ENCODE peak calls at places on chromosomes 6 and 20, in eight cellular contexts. One of them, this sample, is unnamed.

GRCh38 chr6:8436956-8437355 is 1.6 kb upstream of the SLC35B3 start:
- DNase-seq in T1000: no peak
- DNase-seq in activated gamma-delta T cell treated with anti-CD3 and anti-CD28 coated beads, Interleukin-2, amount 50 U/mL, for 16 hours: no peak
- DNase-seq in stimulated activated CD8-positive, alpha-beta memory T cell treated with anti-CD3 and anti-CD28 coated beads, Interleukin-7, amount 100 ng/mL, for 4 hours: no peak
- DNase-seq in effector memory CD4-positive, alpha-beta T cell: no peak
- DNase-seq in HS-27A: no peak
- DNase-seq in NCI-H1417: no peak
- DNase-seq in neuronal stem cell: no peak
- DNase-seq in this sample: no peak

GRCh38 chr6:134020968-134021367 is 31.5 kb downstream of the SLC2A12 start:
- DNase-seq in neuronal stem cell: no peak
- DNase-seq in HS-27A: no peak
- DNase-seq in NCI-H1417: no peak
- DNase-seq in stimulated activated CD8-positive, alpha-beta memory T cell treated with anti-CD3 and anti-CD28 coated beads, Interleukin-7, amount 100 ng/mL, for 4 hours: no peak
- DNase-seq in activated gamma-delta T cell treated with anti-CD3 and anti-CD28 coated beads, Interleukin-2, amount 50 U/mL, for 16 hours: no peak
- DNase-seq in effector memory CD4-positive, alpha-beta T cell: no peak
- DNase-seq in T1000: no peak
- DNase-seq in this sample: no peak

GRCh38 chr20:6311841-6312655 is 189.2 kb upstream of the FERMT1 start:
- DNase-seq in neuronal stem cell: no peak
- DNase-seq in stimulated activated CD8-positive, alpha-beta memory T cell treated with anti-CD3 and anti-CD28 coated beads, Interleukin-7, amount 100 ng/mL, for 4 hours: no peak
- DNase-seq in T1000: no peak
- DNase-seq in HS-27A: no peak
- DNase-seq in NCI-H1417: no peak
- DNase-seq in effector memory CD4-positive, alpha-beta T cell: no peak
- DNase-seq in activated gamma-delta T cell treated with anti-CD3 and anti-CD28 coated beads, Interleukin-2, amount 50 U/mL, for 16 hours: no peak
- DNase-seq in this sample: no peak

GRCh38 chr6:111764238-111765182 is 108.7 kb downstream of the FYN start:
- DNase-seq in neuronal stem cell: no peak
- DNase-seq in NCI-H1417: no peak
- DNase-seq in HS-27A: no peak
- DNase-seq in stimulated activated CD8-positive, alpha-beta memory T cell treated with anti-CD3 and anti-CD28 coated beads, Interleukin-7, amount 100 ng/mL, for 4 hours: peak; percentile 54
- DNase-seq in activated gamma-delta T cell treated with anti-CD3 and anti-CD28 coated beads, Interleukin-2, amount 50 U/mL, for 16 hours: peak; percentile 49
- DNase-seq in T1000: no peak
- DNase-seq in effector memory CD4-positive, alpha-beta T cell: peak; percentile 60
- DNase-seq in this sample: no peak

GRCh38 chr6:153563001-153563400 is 431.9 kb upstream of the RGS17 start:
- DNase-seq in effector memory CD4-positive, alpha-beta T cell: no peak
- DNase-seq in stimulated activated CD8-positive, alpha-beta memory T cell treated with anti-CD3 and anti-CD28 coated beads, Interleukin-7, amount 100 ng/mL, for 4 hours: no peak
- DNase-seq in neuronal stem cell: no peak
- DNase-seq in activated gamma-delta T cell treated with anti-CD3 and anti-CD28 coated beads, Interleukin-2, amount 50 U/mL, for 16 hours: no peak
- DNase-seq in T1000: no peak
- DNase-seq in HS-27A: no peak
- DNase-seq in NCI-H1417: no peak
- DNase-seq in this sample: no peak

GRCh38 chr6:163620670-163621330 is 206.3 kb downstream of the QKI start:
- DNase-seq in NCI-H1417: no peak
- DNase-seq in activated gamma-delta T cell treated with anti-CD3 and anti-CD28 coated beads, Interleukin-2, amount 50 U/mL, for 16 hours: no peak
- DNase-seq in HS-27A: no peak
- DNase-seq in neuronal stem cell: no peak
- DNase-seq in stimulated activated CD8-positive, alpha-beta memory T cell treated with anti-CD3 and anti-CD28 coated beads, Interleukin-7, amount 100 ng/mL, for 4 hours: no peak
- DNase-seq in effector memory CD4-positive, alpha-beta T cell: no peak
- DNase-seq in T1000: no peak
- DNase-seq in this sample: no peak

GRCh38 chr6:168596316-168596715 is 155.3 kb downstream of the SMOC2 start:
- DNase-seq in HS-27A: no peak
- DNase-seq in NCI-H1417: peak; percentile 63
- DNase-seq in T1000: no peak
- DNase-seq in stimulated activated CD8-positive, alpha-beta memory T cell treated with anti-CD3 and anti-CD28 coated beads, Interleukin-7, amount 100 ng/mL, for 4 hours: no peak
- DNase-seq in effector memory CD4-positive, alpha-beta T cell: no peak
- DNase-seq in neuronal stem cell: no peak
- DNase-seq in activated gamma-delta T cell treated with anti-CD3 and anti-CD28 coated beads, Interleukin-2, amount 50 U/mL, for 16 hours: no peak
- DNase-seq in this sample: no peak

GRCh38 chr20:63120286-63121090 is 95.4 kb downstream of the YTHDF1 start:
- DNase-seq in HS-27A: no peak
- DNase-seq in effector memory CD4-positive, alpha-beta T cell: no peak
- DNase-seq in neuronal stem cell: no peak
- DNase-seq in activated gamma-delta T cell treated with anti-CD3 and anti-CD28 coated beads, Interleukin-2, amount 50 U/mL, for 16 hours: no peak
- DNase-seq in stimulated activated CD8-positive, alpha-beta memory T cell treated with anti-CD3 and anti-CD28 coated beads, Interleukin-7, amount 100 ng/mL, for 4 hours: no peak
- DNase-seq in NCI-H1417: no peak
- DNase-seq in T1000: no peak
- DNase-seq in this sample: no peak

GRCh38 chr20:59048681-59049030 is 6.1 kb upstream of the PRELID3B start:
- DNase-seq in stimulated activated CD8-positive, alpha-beta memory T cell treated with anti-CD3 and anti-CD28 coated beads, Interleukin-7, amount 100 ng/mL, for 4 hours: no peak
- DNase-seq in effector memory CD4-positive, alpha-beta T cell: no peak
- DNase-seq in activated gamma-delta T cell treated with anti-CD3 and anti-CD28 coated beads, Interleukin-2, amount 50 U/mL, for 16 hours: no peak
- DNase-seq in HS-27A: no peak
- DNase-seq in neuronal stem cell: no peak
- DNase-seq in T1000: no peak
- DNase-seq in NCI-H1417: no peak
- DNase-seq in this sample: no peak

GRCh38 chr6:162963861-162964260 is 236.1 kb downstream of the PACRG start:
- DNase-seq in stimulated activated CD8-positive, alpha-beta memory T cell treated with anti-CD3 and anti-CD28 coated beads, Interleukin-7, amount 100 ng/mL, for 4 hours: no peak
- DNase-seq in activated gamma-delta T cell treated with anti-CD3 and anti-CD28 coated beads, Interleukin-2, amount 50 U/mL, for 16 hours: no peak
- DNase-seq in neuronal stem cell: no peak
- DNase-seq in T1000: no peak
- DNase-seq in HS-27A: no peak
- DNase-seq in NCI-H1417: no peak
- DNase-seq in effector memory CD4-positive, alpha-beta T cell: no peak
- DNase-seq in this sample: no peak

GRCh38 chr20:40494238-40494637 is 194.8 kb downstream of the MAFB start:
- DNase-seq in activated gamma-delta T cell treated with anti-CD3 and anti-CD28 coated beads, Interleukin-2, amount 50 U/mL, for 16 hours: no peak
- DNase-seq in NCI-H1417: no peak
- DNase-seq in HS-27A: no peak
- DNase-seq in stimulated activated CD8-positive, alpha-beta memory T cell treated with anti-CD3 and anti-CD28 coated beads, Interleukin-7, amount 100 ng/mL, for 4 hours: no peak
- DNase-seq in T1000: no peak
- DNase-seq in effector memory CD4-positive, alpha-beta T cell: no peak
- DNase-seq in neuronal stem cell: no peak
- DNase-seq in this sample: peak; percentile 11

GRCh38 chr20:33963756-33964155 is 30.0 kb upstream of the RALY start:
- DNase-seq in HS-27A: no peak
- DNase-seq in neuronal stem cell: no peak
- DNase-seq in activated gamma-delta T cell treated with anti-CD3 and anti-CD28 coated beads, Interleukin-2, amount 50 U/mL, for 16 hours: no peak
- DNase-seq in T1000: no peak
- DNase-seq in stimulated activated CD8-positive, alpha-beta memory T cell treated with anti-CD3 and anti-CD28 coated beads, Interleukin-7, amount 100 ng/mL, for 4 hours: no peak
- DNase-seq in effector memory CD4-positive, alpha-beta T cell: no peak
- DNase-seq in NCI-H1417: no peak
- DNase-seq in this sample: peak; percentile 7

GRCh38 chr6:168877821-168878282 is 375.8 kb downstream of the THBS2 start:
- DNase-seq in HS-27A: no peak
- DNase-seq in stimulated activated CD8-positive, alpha-beta memory T cell treated with anti-CD3 and anti-CD28 coated beads, Interleukin-7, amount 100 ng/mL, for 4 hours: no peak
- DNase-seq in NCI-H1417: peak; percentile 64
- DNase-seq in activated gamma-delta T cell treated with anti-CD3 and anti-CD28 coated beads, Interleukin-2, amount 50 U/mL, for 16 hours: no peak
- DNase-seq in T1000: no peak
- DNase-seq in neuronal stem cell: no peak
- DNase-seq in effector memory CD4-positive, alpha-beta T cell: no peak
- DNase-seq in this sample: no peak

GRCh38 chr6:53465732-53466131 is 79.2 kb downstream of the GCLC start:
- DNase-seq in neuronal stem cell: no peak
- DNase-seq in T1000: no peak
- DNase-seq in activated gamma-delta T cell treated with anti-CD3 and anti-CD28 coated beads, Interleukin-2, amount 50 U/mL, for 16 hours: no peak
- DNase-seq in HS-27A: no peak
- DNase-seq in effector memory CD4-positive, alpha-beta T cell: no peak
- DNase-seq in stimulated activated CD8-positive, alpha-beta memory T cell treated with anti-CD3 and anti-CD28 coated beads, Interleukin-7, amount 100 ng/mL, for 4 hours: no peak
- DNase-seq in NCI-H1417: no peak
- DNase-seq in this sample: no peak

GRCh38 chr6:166330612-166331011 is 11.7 kb downstream of the SFT2D1 start:
- DNase-seq in stimulated activated CD8-positive, alpha-beta memory T cell treated with anti-CD3 and anti-CD28 coated beads, Interleukin-7, amount 100 ng/mL, for 4 hours: no peak
- DNase-seq in activated gamma-delta T cell treated with anti-CD3 and anti-CD28 coated beads, Interleukin-2, amount 50 U/mL, for 16 hours: no peak
- DNase-seq in neuronal stem cell: peak; percentile 51
- DNase-seq in HS-27A: no peak
- DNase-seq in effector memory CD4-positive, alpha-beta T cell: no peak
- DNase-seq in NCI-H1417: no peak
- DNase-seq in T1000: no peak
- DNase-seq in this sample: no peak

GRCh38 chr6:63968650-63969049 is 333.0 kb downstream of the PHF3 start:
- DNase-seq in neuronal stem cell: no peak
- DNase-seq in stimulated activated CD8-positive, alpha-beta memory T cell treated with anti-CD3 and anti-CD28 coated beads, Interleukin-7, amount 100 ng/mL, for 4 hours: no peak
- DNase-seq in activated gamma-delta T cell treated with anti-CD3 and anti-CD28 coated beads, Interleukin-2, amount 50 U/mL, for 16 hours: no peak
- DNase-seq in effector memory CD4-positive, alpha-beta T cell: no peak
- DNase-seq in T1000: no peak
- DNase-seq in HS-27A: no peak
- DNase-seq in NCI-H1417: no peak
- DNase-seq in this sample: no peak

GRCh38 chr6:131867744-131868143 is 59.9 kb downstream of the ENPP1 start:
- DNase-seq in neuronal stem cell: no peak
- DNase-seq in effector memory CD4-positive, alpha-beta T cell: no peak
- DNase-seq in T1000: no peak
- DNase-seq in stimulated activated CD8-positive, alpha-beta memory T cell treated with anti-CD3 and anti-CD28 coated beads, Interleukin-7, amount 100 ng/mL, for 4 hours: no peak
- DNase-seq in HS-27A: no peak
- DNase-seq in NCI-H1417: no peak
- DNase-seq in activated gamma-delta T cell treated with anti-CD3 and anti-CD28 coated beads, Interleukin-2, amount 50 U/mL, for 16 hours: no peak
- DNase-seq in this sample: no peak

GRCh38 chr6:90386796-90387390 is 90.2 kb upstream of the BACH2 start:
- DNase-seq in effector memory CD4-positive, alpha-beta T cell: no peak
- DNase-seq in activated gamma-delta T cell treated with anti-CD3 and anti-CD28 coated beads, Interleukin-2, amount 50 U/mL, for 16 hours: no peak
- DNase-seq in T1000: no peak
- DNase-seq in HS-27A: no peak
- DNase-seq in stimulated activated CD8-positive, alpha-beta memory T cell treated with anti-CD3 and anti-CD28 coated beads, Interleukin-7, amount 100 ng/mL, for 4 hours: no peak
- DNase-seq in NCI-H1417: no peak
- DNase-seq in neuronal stem cell: no peak
- DNase-seq in this sample: no peak

GRCh38 chr20:9955646-9956045 is 79.1 kb upstream of the ANKEF1 start:
- DNase-seq in activated gamma-delta T cell treated with anti-CD3 and anti-CD28 coated beads, Interleukin-2, amount 50 U/mL, for 16 hours: no peak
- DNase-seq in stimulated activated CD8-positive, alpha-beta memory T cell treated with anti-CD3 and anti-CD28 coated beads, Interleukin-7, amount 100 ng/mL, for 4 hours: no peak
- DNase-seq in T1000: no peak
- DNase-seq in neuronal stem cell: no peak
- DNase-seq in HS-27A: no peak
- DNase-seq in NCI-H1417: no peak
- DNase-seq in effector memory CD4-positive, alpha-beta T cell: no peak
- DNase-seq in this sample: no peak

GRCh38 chr6:126743051-126743450 is 375.4 kb upstream of the RSPO3 start:
- DNase-seq in T1000: no peak
- DNase-seq in activated gamma-delta T cell treated with anti-CD3 and anti-CD28 coated beads, Interleukin-2, amount 50 U/mL, for 16 hours: no peak
- DNase-seq in neuronal stem cell: no peak
- DNase-seq in stimulated activated CD8-positive, alpha-beta memory T cell treated with anti-CD3 and anti-CD28 coated beads, Interleukin-7, amount 100 ng/mL, for 4 hours: no peak
- DNase-seq in NCI-H1417: no peak
- DNase-seq in effector memory CD4-positive, alpha-beta T cell: no peak
- DNase-seq in HS-27A: no peak
- DNase-seq in this sample: no peak

GRCh38 chr20:24469116-24470030 is at the start of gene SYNDIG1:
- DNase-seq in HS-27A: no peak
- DNase-seq in activated gamma-delta T cell treated with anti-CD3 and anti-CD28 coated beads, Interleukin-2, amount 50 U/mL, for 16 hours: no peak
- DNase-seq in stimulated activated CD8-positive, alpha-beta memory T cell treated with anti-CD3 and anti-CD28 coated beads, Interleukin-7, amount 100 ng/mL, for 4 hours: no peak
- DNase-seq in effector memory CD4-positive, alpha-beta T cell: no peak
- DNase-seq in NCI-H1417: no peak
- DNase-seq in neuronal stem cell: peak; percentile 57
- DNase-seq in T1000: no peak
- DNase-seq in this sample: no peak

GRCh38 chr6:63598001-63598250 is 25.6 kb downstream of the LOC128125822 start:
- DNase-seq in activated gamma-delta T cell treated with anti-CD3 and anti-CD28 coated beads, Interleukin-2, amount 50 U/mL, for 16 hours: no peak
- DNase-seq in stimulated activated CD8-positive, alpha-beta memory T cell treated with anti-CD3 and anti-CD28 coated beads, Interleukin-7, amount 100 ng/mL, for 4 hours: no peak
- DNase-seq in NCI-H1417: peak; percentile 79
- DNase-seq in HS-27A: no peak
- DNase-seq in T1000: no peak
- DNase-seq in neuronal stem cell: no peak
- DNase-seq in effector memory CD4-positive, alpha-beta T cell: no peak
- DNase-seq in this sample: no peak

GRCh38 chr20:25276533-25277050 is 28.7 kb downstream of the PYGB start:
- DNase-seq in T1000: no peak
- DNase-seq in neuronal stem cell: no peak
- DNase-seq in effector memory CD4-positive, alpha-beta T cell: no peak
- DNase-seq in activated gamma-delta T cell treated with anti-CD3 and anti-CD28 coated beads, Interleukin-2, amount 50 U/mL, for 16 hours: no peak
- DNase-seq in NCI-H1417: no peak
- DNase-seq in stimulated activated CD8-positive, alpha-beta memory T cell treated with anti-CD3 and anti-CD28 coated beads, Interleukin-7, amount 100 ng/mL, for 4 hours: no peak
- DNase-seq in HS-27A: no peak
- DNase-seq in this sample: no peak

GRCh38 chr6:15358579-15359327 is 112.9 kb downstream of the JARID2 start:
- DNase-seq in NCI-H1417: no peak
- DNase-seq in effector memory CD4-positive, alpha-beta T cell: no peak
- DNase-seq in stimulated activated CD8-positive, alpha-beta memory T cell treated with anti-CD3 and anti-CD28 coated beads, Interleukin-7, amount 100 ng/mL, for 4 hours: no peak
- DNase-seq in T1000: no peak
- DNase-seq in activated gamma-delta T cell treated with anti-CD3 and anti-CD28 coated beads, Interleukin-2, amount 50 U/mL, for 16 hours: no peak
- DNase-seq in neuronal stem cell: no peak
- DNase-seq in HS-27A: no peak
- DNase-seq in this sample: no peak

GRCh38 chr6:72324591-72324990 is 297.3 kb upstream of the KCNQ5 start:
- DNase-seq in NCI-H1417: no peak
- DNase-seq in activated gamma-delta T cell treated with anti-CD3 and anti-CD28 coated beads, Interleukin-2, amount 50 U/mL, for 16 hours: no peak
- DNase-seq in HS-27A: no peak
- DNase-seq in stimulated activated CD8-positive, alpha-beta memory T cell treated with anti-CD3 and anti-CD28 coated beads, Interleukin-7, amount 100 ng/mL, for 4 hours: no peak
- DNase-seq in T1000: no peak
- DNase-seq in effector memory CD4-positive, alpha-beta T cell: no peak
- DNase-seq in neuronal stem cell: no peak
- DNase-seq in this sample: no peak

GRCh38 chr6:26183581-26184408 is 96.6 kb downstream of the HFE start:
- DNase-seq in HS-27A: no peak
- DNase-seq in effector memory CD4-positive, alpha-beta T cell: peak; percentile 44
- DNase-seq in T1000: peak; percentile 73
- DNase-seq in NCI-H1417: no peak
- DNase-seq in stimulated activated CD8-positive, alpha-beta memory T cell treated with anti-CD3 and anti-CD28 coated beads, Interleukin-7, amount 100 ng/mL, for 4 hours: no peak
- DNase-seq in activated gamma-delta T cell treated with anti-CD3 and anti-CD28 coated beads, Interleukin-2, amount 50 U/mL, for 16 hours: no peak
- DNase-seq in neuronal stem cell: peak; percentile 79
- DNase-seq in this sample: no peak

GRCh38 chr6:18429655-18430054 is 42.5 kb downstream of the RNF144B start:
- DNase-seq in HS-27A: no peak
- DNase-seq in neuronal stem cell: no peak
- DNase-seq in stimulated activated CD8-positive, alpha-beta memory T cell treated with anti-CD3 and anti-CD28 coated beads, Interleukin-7, amount 100 ng/mL, for 4 hours: no peak
- DNase-seq in NCI-H1417: no peak
- DNase-seq in activated gamma-delta T cell treated with anti-CD3 and anti-CD28 coated beads, Interleukin-2, amount 50 U/mL, for 16 hours: no peak
- DNase-seq in effector memory CD4-positive, alpha-beta T cell: no peak
- DNase-seq in T1000: no peak
- DNase-seq in this sample: no peak

GRCh38 chr6:45931254-45931653 is 84.4 kb downstream of the CLIC5 start:
- DNase-seq in effector memory CD4-positive, alpha-beta T cell: no peak
- DNase-seq in activated gamma-delta T cell treated with anti-CD3 and anti-CD28 coated beads, Interleukin-2, amount 50 U/mL, for 16 hours: no peak
- DNase-seq in T1000: no peak
- DNase-seq in HS-27A: no peak
- DNase-seq in stimulated activated CD8-positive, alpha-beta memory T cell treated with anti-CD3 and anti-CD28 coated beads, Interleukin-7, amount 100 ng/mL, for 4 hours: no peak
- DNase-seq in NCI-H1417: no peak
- DNase-seq in neuronal stem cell: no peak
- DNase-seq in this sample: no peak

GRCh38 chr6:129069006-129069405 is 186.1 kb downstream of the LAMA2 start:
- DNase-seq in stimulated activated CD8-positive, alpha-beta memory T cell treated with anti-CD3 and anti-CD28 coated beads, Interleukin-7, amount 100 ng/mL, for 4 hours: no peak
- DNase-seq in activated gamma-delta T cell treated with anti-CD3 and anti-CD28 coated beads, Interleukin-2, amount 50 U/mL, for 16 hours: no peak
- DNase-seq in effector memory CD4-positive, alpha-beta T cell: no peak
- DNase-seq in HS-27A: no peak
- DNase-seq in neuronal stem cell: no peak
- DNase-seq in T1000: no peak
- DNase-seq in NCI-H1417: no peak
- DNase-seq in this sample: no peak

GRCh38 chr20:36085686-36086267 is 68.8 kb upstream of the EPB41L1 start:
- DNase-seq in stimulated activated CD8-positive, alpha-beta memory T cell treated with anti-CD3 and anti-CD28 coated beads, Interleukin-7, amount 100 ng/mL, for 4 hours: no peak
- DNase-seq in T1000: peak; percentile 18
- DNase-seq in effector memory CD4-positive, alpha-beta T cell: no peak
- DNase-seq in HS-27A: no peak
- DNase-seq in NCI-H1417: no peak
- DNase-seq in neuronal stem cell: no peak
- DNase-seq in activated gamma-delta T cell treated with anti-CD3 and anti-CD28 coated beads, Interleukin-2, amount 50 U/mL, for 16 hours: no peak
- DNase-seq in this sample: no peak

This sample was measured in SIG-M5.